ENCODE peak calls at places on chromosome 4, in four cellular contexts. W, S, R and C are unnamed samples.

GRCh38 chr4:170990989-170991589 is 822.1 kb upstream of the GALNTL6 start:
- DNase-seq in R (no peak), W (peak; percentile 42), S (peak; percentile 23), C (peak; percentile 8)

GRCh38 chr4:74327751-74328150 is 19.5 kb downstream of the EPGN start:
- DNase-seq in S (no peak), R (no peak), W (no peak), C (no peak)

GRCh38 chr4:109875106-109875505 is 27.2 kb downstream of the LRIT3 start:
- DNase-seq in S (no peak), W (no peak), R (no peak), C (no peak)

GRCh38 chr4:157045507-157046127 is 30.3 kb upstream of the GLRB start:
- DNase-seq in R (no peak), W (peak; percentile 68), S (peak; percentile 47), C (peak; percentile 11)

GRCh38 chr4:81504685-81505598 is 33.2 kb upstream of the RASGEF1B start:
- DNase-seq in R (no peak), S (no peak), W (no peak), C (no peak)

GRCh38 chr4:141524116-141524515 is 112.3 kb upstream of the IL15 start:
- DNase-seq in S (no peak), R (no peak), W (no peak), C (no peak)

GRCh38 chr4:137471461-137471860 is 60.8 kb downstream of the PCDH18 start:
- DNase-seq in S (no peak), W (no peak), R (no peak), C (no peak)

GRCh38 chr4:74541611-74542177 is 96.8 kb downstream of the AREG start:
- DNase-seq in S (no peak), R (no peak), W (no peak), C (peak; percentile 25)

GRCh38 chr4:157076578-157076947 is 613 bp downstream of the GLRB start:
- DNase-seq in S (no peak), W (peak; percentile 45), R (no peak), C (no peak)

GRCh38 chr4:7278071-7278765 is 85.9 kb downstream of the SORCS2 start:
- DNase-seq in W (no peak), R (no peak), S (no peak), C (no peak)

GRCh38 chr4:13521047-13521446 is 23.3 kb downstream of the NKX3-2 start:
- DNase-seq in S (no peak), W (no peak), R (no peak), C (no peak)

GRCh38 chr4:24630937-24631336 is 46.6 kb upstream of the DHX15 start:
- DNase-seq in S (peak; percentile 14), R (no peak), W (no peak), C (no peak)

DNA sequence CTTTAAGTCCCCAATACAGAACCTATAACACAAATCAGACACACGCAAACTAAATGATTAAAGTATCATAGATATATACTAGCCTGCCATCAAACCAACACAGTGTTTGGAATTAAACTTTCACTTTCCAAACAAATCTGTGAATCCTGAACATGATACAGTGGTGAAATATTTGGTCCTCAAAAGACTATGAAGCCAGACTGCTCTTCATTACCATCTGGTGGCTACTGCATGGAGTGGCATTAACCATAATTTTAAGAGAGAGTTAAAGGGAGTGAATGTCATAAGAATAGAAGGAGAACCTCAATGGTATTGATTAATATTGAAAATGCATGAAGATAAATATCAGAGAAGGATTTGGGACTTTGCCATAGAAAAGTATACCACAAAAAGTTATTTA is 9.2 kb upstream of the GABRA4 start:
- DNase-seq in W (peak; percentile 3), R (no peak), S (no peak), C (no peak)
- TF ChIP-seq TARDBP in W (no peak), R (no peak), S (no peak), C (no peak)

DNA sequence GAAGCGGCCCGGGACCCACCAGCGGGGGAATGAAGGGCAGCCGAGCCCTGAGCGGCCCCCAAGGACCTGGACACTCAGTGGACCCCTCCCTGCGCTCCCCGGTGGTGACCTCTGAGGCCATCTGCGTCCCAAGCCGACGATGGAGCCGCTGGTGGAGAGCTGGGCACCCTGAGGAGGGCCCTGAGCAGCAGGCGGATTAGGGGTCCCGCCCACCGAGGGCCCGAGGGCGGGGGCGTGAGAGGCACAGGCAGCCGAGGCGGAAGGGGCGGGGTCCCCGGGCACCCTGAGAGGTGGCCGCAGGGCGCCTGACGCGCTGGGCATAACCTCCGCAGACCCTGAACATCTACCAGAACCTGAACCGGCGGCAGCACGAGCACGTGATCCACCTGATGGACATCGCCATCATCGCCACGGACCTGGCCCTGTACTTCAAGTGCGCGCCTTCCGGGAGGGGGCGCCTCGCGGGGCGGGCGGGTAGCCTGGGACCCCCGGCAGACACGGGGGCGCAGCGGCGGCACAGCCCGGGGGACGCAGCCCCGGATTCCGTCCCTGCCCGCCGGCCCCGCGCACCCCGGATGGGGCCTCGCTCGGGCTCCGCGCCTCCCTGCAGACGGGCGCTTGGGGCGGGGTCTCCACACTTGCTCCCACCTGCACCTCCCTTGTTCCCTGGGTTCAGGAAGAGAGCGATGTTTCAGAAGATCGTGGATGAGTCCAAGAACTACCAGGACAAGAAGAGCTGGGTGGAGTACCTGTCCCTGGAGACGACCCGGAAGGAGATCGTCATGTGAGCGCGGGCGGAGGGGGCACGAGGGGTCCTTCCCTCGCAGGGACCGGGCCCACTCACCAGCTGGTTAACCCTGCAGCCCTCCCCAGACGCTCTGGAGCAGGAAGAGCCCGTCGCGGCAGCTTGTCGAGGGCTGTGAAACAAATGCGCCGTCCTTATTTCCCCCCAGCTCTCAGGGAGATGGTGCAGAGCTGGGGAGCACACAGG is 10.3 kb downstream of the ATP5ME start:
- DNase-seq in W (no peak), S (no peak), R (no peak), C (no peak)
- TF ChIP-seq TARDBP in W (no peak), S (no peak), R (no peak), C (no peak)

DNA sequence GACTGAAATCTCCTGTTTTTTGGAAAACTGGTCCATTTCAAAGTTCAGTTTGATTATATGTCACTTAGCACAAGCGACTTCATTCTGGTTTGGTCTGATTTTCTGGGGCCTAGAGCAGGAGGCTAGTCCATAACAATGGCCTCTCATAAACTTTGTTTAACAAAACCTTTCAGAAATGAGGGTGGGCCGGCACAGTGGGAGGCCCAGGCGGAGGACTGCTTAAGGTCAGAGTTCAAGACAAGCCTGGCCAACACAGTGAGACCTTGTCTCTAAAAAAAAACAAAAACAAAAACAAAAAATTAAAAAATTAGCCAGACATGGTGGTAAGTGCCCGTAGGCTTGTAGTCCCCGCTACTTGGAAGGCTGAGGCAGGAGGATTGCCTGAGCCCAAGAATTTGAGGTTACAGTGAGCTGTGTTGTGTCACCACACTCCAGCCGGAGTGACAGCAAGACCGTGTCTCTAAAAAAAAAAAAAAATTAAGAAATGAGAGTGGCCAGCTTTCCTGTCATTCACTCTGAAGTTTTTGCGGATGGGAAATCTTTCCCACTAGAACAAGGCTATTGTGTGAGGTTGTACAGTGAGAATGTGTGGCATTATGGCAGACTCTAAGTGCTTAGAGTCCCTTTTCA is 1.2 kb upstream of the PLAC8 start:
- DNase-seq in W (no peak), R (no peak), S (no peak), C (no peak)
- TF ChIP-seq TARDBP in W (no peak), R (no peak), S (no peak), C (no peak)

GRCh38 chr4:93346840-93347239 is 481.7 kb upstream of the ATOH1 start:
- DNase-seq in R (no peak), S (no peak), W (no peak), C (no peak)
- TF ChIP-seq TARDBP in R (no peak), S (no peak), W (no peak), C (no peak)

DNA sequence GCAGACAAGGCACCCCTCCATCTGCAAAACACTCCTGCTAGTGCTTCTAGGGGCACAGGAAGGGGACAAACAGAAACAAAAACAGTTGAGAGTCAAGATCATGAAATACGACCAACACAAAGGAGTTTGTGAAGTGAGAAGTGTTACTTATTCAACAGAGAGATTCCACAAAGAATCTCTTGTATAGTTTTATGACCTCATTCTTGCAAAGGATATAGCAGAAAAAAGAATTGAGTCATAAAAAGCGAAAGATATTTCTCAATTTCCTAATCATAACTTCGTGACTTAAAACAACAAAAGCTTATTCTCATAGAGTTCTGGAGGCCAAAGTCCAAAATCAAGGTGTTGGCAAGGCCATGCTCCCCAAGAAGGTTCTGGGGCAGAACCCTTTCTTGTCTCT is 40.7 kb downstream of the TIGD4 start:
- DNase-seq in R (no peak), S (no peak), W (no peak), C (no peak)
- TF ChIP-seq TARDBP in R (no peak), S (no peak), W (no peak), C (no peak)

DNA sequence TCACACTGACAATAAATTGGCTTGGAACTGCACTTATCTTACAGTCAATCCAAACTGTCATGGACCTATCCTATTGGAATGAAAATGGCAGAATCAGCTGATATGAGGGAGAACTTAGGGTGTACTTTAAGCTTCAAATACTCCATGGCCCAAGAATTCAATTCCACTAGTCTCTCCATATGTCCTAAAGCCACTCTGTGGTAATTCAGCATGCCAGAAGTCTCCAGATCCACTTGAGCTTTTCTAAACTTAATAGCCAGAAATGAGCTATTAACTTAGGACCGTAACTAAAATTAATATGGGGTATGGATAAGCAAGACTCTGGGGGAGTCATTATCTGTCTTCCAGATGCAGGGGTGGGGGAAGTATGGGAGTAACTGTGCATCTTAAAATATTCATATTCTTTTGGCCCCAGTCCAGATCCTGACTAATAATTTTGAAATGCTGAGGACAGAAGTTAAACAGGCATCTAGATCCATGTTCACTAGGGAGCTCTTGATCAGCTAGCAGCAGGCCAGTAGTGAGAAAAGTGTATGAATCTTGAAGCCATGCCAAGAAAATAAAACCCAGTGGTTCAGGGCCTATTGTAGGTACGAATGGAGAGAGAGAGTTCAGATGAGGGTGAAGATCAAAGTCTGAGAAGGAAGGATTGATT is 167.6 kb downstream of the DKK2 start:
- DNase-seq in R (no peak), S (no peak), W (no peak), C (no peak)
- TF ChIP-seq TARDBP in R (no peak), S (no peak), W (no peak), C (no peak)

GRCh38 chr4:102250341-102250740 is 94.9 kb downstream of the SLC39A8 start:
- DNase-seq in W (no peak), S (no peak), R (no peak), C (no peak)
- TF ChIP-seq TARDBP in W (no peak), S (no peak), R (no peak), C (no peak)

GRCh38 chr4:77251751-77252150 is 94.7 kb downstream of the CCNG2 start:
- DNase-seq in S (no peak), W (no peak), R (no peak), C (no peak)
- TF ChIP-seq TARDBP in S (no peak), W (no peak), R (no peak), C (no peak)